ENCODE peak calls at places on chromosome 19, in six cellular contexts. One of them, this sample, is unnamed.

GRCh38 chr19:10124429-10124828 is 4.7 kb upstream of the EIF3G start:
- DNase-seq in Calu3: no peak
- DNase-seq in right atrium auricular region: no peak
- DNase-seq in activated T-helper 1 cell treated with anti-CD3 and anti-CD28 coated beads, Interleukin-2, amount 50 U/mL, for 16 hours: no peak
- DNase-seq in stimulated activated CD4-positive, alpha-beta T cell treated with anti-CD3 and anti-CD28 coated beads, Interleukin-4, amount 100 ng/mL, for 4 hours: no peak
- DNase-seq in adrenal gland: no peak
- DNase-seq in this sample: no peak

GRCh38 chr19:55319786-55320185 is 5.4 kb downstream of the TMEM150B start:
- DNase-seq in stimulated activated CD4-positive, alpha-beta T cell treated with anti-CD3 and anti-CD28 coated beads, Interleukin-4, amount 100 ng/mL, for 4 hours: no peak
- DNase-seq in activated T-helper 1 cell treated with anti-CD3 and anti-CD28 coated beads, Interleukin-2, amount 50 U/mL, for 16 hours: no peak
- DNase-seq in right atrium auricular region: no peak
- DNase-seq in adrenal gland: no peak
- DNase-seq in Calu3: no peak
- DNase-seq in this sample: no peak

GRCh38 chr19:11265785-11266236 is 3.5 kb upstream of the DOCK6 start:
- DNase-seq in right atrium auricular region: no peak
- DNase-seq in stimulated activated CD4-positive, alpha-beta T cell treated with anti-CD3 and anti-CD28 coated beads, Interleukin-4, amount 100 ng/mL, for 4 hours: no peak
- DNase-seq in Calu3: peak; percentile 91
- DNase-seq in adrenal gland: no peak
- DNase-seq in activated T-helper 1 cell treated with anti-CD3 and anti-CD28 coated beads, Interleukin-2, amount 50 U/mL, for 16 hours: no peak
- DNase-seq in this sample: no peak

GRCh38 chr19:55451522-55452380 is 8.7 kb upstream of the SHISA7 start:
- DNase-seq in adrenal gland: peak; percentile 59
- DNase-seq in stimulated activated CD4-positive, alpha-beta T cell treated with anti-CD3 and anti-CD28 coated beads, Interleukin-4, amount 100 ng/mL, for 4 hours: no peak
- DNase-seq in right atrium auricular region: no peak
- DNase-seq in activated T-helper 1 cell treated with anti-CD3 and anti-CD28 coated beads, Interleukin-2, amount 50 U/mL, for 16 hours: no peak
- DNase-seq in Calu3: no peak
- DNase-seq in this sample: no peak

GRCh38 chr19:8641908-8642547 is 11.6 kb downstream of the NFILZ start:
- DNase-seq in activated T-helper 1 cell treated with anti-CD3 and anti-CD28 coated beads, Interleukin-2, amount 50 U/mL, for 16 hours: no peak
- DNase-seq in Calu3: peak; percentile 32
- DNase-seq in stimulated activated CD4-positive, alpha-beta T cell treated with anti-CD3 and anti-CD28 coated beads, Interleukin-4, amount 100 ng/mL, for 4 hours: no peak
- DNase-seq in adrenal gland: no peak
- DNase-seq in right atrium auricular region: no peak
- DNase-seq in this sample: no peak

GRCh38 chr19:14395710-14396338 is 14.6 kb downstream of the ADGRE5 start:
- DNase-seq in adrenal gland: no peak
- DNase-seq in activated T-helper 1 cell treated with anti-CD3 and anti-CD28 coated beads, Interleukin-2, amount 50 U/mL, for 16 hours: no peak
- DNase-seq in stimulated activated CD4-positive, alpha-beta T cell treated with anti-CD3 and anti-CD28 coated beads, Interleukin-4, amount 100 ng/mL, for 4 hours: no peak
- DNase-seq in Calu3: no peak
- DNase-seq in right atrium auricular region: no peak
- DNase-seq in this sample: no peak

GRCh38 chr19:33825556-33825955 is 28.9 kb downstream of the KCTD15 start:
- DNase-seq in activated T-helper 1 cell treated with anti-CD3 and anti-CD28 coated beads, Interleukin-2, amount 50 U/mL, for 16 hours: no peak
- DNase-seq in right atrium auricular region: no peak
- DNase-seq in Calu3: no peak
- DNase-seq in stimulated activated CD4-positive, alpha-beta T cell treated with anti-CD3 and anti-CD28 coated beads, Interleukin-4, amount 100 ng/mL, for 4 hours: no peak
- DNase-seq in adrenal gland: no peak
- DNase-seq in this sample: no peak

GRCh38 chr19:18007939-18008673 is at the start of gene ARRDC2:
- DNase-seq in Calu3: peak; percentile 77
- DNase-seq in activated T-helper 1 cell treated with anti-CD3 and anti-CD28 coated beads, Interleukin-2, amount 50 U/mL, for 16 hours: peak; percentile 74
- DNase-seq in adrenal gland: peak; percentile 93
- DNase-seq in stimulated activated CD4-positive, alpha-beta T cell treated with anti-CD3 and anti-CD28 coated beads, Interleukin-4, amount 100 ng/mL, for 4 hours: peak; percentile 84
- DNase-seq in right atrium auricular region: peak; percentile 95
- DNase-seq in this sample: peak; percentile 84

GRCh38 chr19:45094158-45094557 is 1.2 kb downstream of the PPP1R37 start:
- DNase-seq in right atrium auricular region: no peak
- DNase-seq in Calu3: no peak
- DNase-seq in stimulated activated CD4-positive, alpha-beta T cell treated with anti-CD3 and anti-CD28 coated beads, Interleukin-4, amount 100 ng/mL, for 4 hours: no peak
- DNase-seq in activated T-helper 1 cell treated with anti-CD3 and anti-CD28 coated beads, Interleukin-2, amount 50 U/mL, for 16 hours: no peak
- DNase-seq in adrenal gland: no peak
- DNase-seq in this sample: no peak

GRCh38 chr19:3844596-3844995 is 24.2 kb downstream of the ZFR2 start:
- DNase-seq in adrenal gland: no peak
- DNase-seq in stimulated activated CD4-positive, alpha-beta T cell treated with anti-CD3 and anti-CD28 coated beads, Interleukin-4, amount 100 ng/mL, for 4 hours: no peak
- DNase-seq in activated T-helper 1 cell treated with anti-CD3 and anti-CD28 coated beads, Interleukin-2, amount 50 U/mL, for 16 hours: no peak
- DNase-seq in right atrium auricular region: no peak
- DNase-seq in Calu3: no peak
- DNase-seq in this sample: no peak

GRCh38 chr19:13830761-13831481 is 35.7 kb downstream of the ZSWIM4 start:
- DNase-seq in adrenal gland: no peak
- DNase-seq in activated T-helper 1 cell treated with anti-CD3 and anti-CD28 coated beads, Interleukin-2, amount 50 U/mL, for 16 hours: no peak
- DNase-seq in stimulated activated CD4-positive, alpha-beta T cell treated with anti-CD3 and anti-CD28 coated beads, Interleukin-4, amount 100 ng/mL, for 4 hours: no peak
- DNase-seq in Calu3: no peak
- DNase-seq in right atrium auricular region: no peak
- DNase-seq in this sample: peak; percentile 29

GRCh38 chr19:47324502-47324901 is 7.5 kb upstream of the C5AR2 start:
- DNase-seq in activated T-helper 1 cell treated with anti-CD3 and anti-CD28 coated beads, Interleukin-2, amount 50 U/mL, for 16 hours: no peak
- DNase-seq in Calu3: no peak
- DNase-seq in right atrium auricular region: no peak
- DNase-seq in stimulated activated CD4-positive, alpha-beta T cell treated with anti-CD3 and anti-CD28 coated beads, Interleukin-4, amount 100 ng/mL, for 4 hours: no peak
- DNase-seq in adrenal gland: peak; percentile 68
- DNase-seq in this sample: no peak

GRCh38 chr19:18488838-18489626 is 32.8 kb downstream of the ELL start:
- DNase-seq in Calu3: peak; percentile 22
- DNase-seq in stimulated activated CD4-positive, alpha-beta T cell treated with anti-CD3 and anti-CD28 coated beads, Interleukin-4, amount 100 ng/mL, for 4 hours: no peak
- DNase-seq in adrenal gland: peak; percentile 74
- DNase-seq in activated T-helper 1 cell treated with anti-CD3 and anti-CD28 coated beads, Interleukin-2, amount 50 U/mL, for 16 hours: no peak
- DNase-seq in right atrium auricular region: no peak
- DNase-seq in this sample: no peak

This sample was measured in T-helper 17 cell.